ENCODE peak calls at places on chromosomes 5 and 9, in five cellular contexts. B is body of pancreas; O is aorta; D is suprapubic skin; M is CD8-positive, alpha-beta T cell. J is an unnamed sample.

GRCh38 chr5:75441560-75441959 is 69.9 kb downstream of the CERT1 start:
- DNase-seq in B (no peak), M (no peak), O (no peak), D (no peak), J (no peak)

GRCh38 chr9:40927260-40927631 is 201.2 kb downstream of the FOXD4L6 start:
- DNase-seq in M (no peak), D (no peak), O (no peak), B (no peak), J (no peak)

GRCh38 chr5:157562111-157562581 is 13.4 kb downstream of the ADAM19 start:
- DNase-seq in O (peak; percentile 77), B (no peak), M (no peak), D (no peak), J (no peak)

GRCh38 chr9:80025131-80025530 is 453.4 kb downstream of the TLE4 start:
- DNase-seq in B (no peak), D (no peak), M (no peak), O (no peak), J (no peak)

GRCh38 chr5:96893342-96893741 is 17.0 kb downstream of the ERAP2 start:
- DNase-seq in D (no peak), M (no peak), B (no peak), O (no peak), J (no peak)

GRCh38 chr9:33127881-33128280 is 39.3 kb downstream of the B4GALT1 start:
- DNase-seq in D (no peak), M (no peak), B (no peak), O (no peak), J (no peak)

GRCh38 chr9:126872516-126872915 is 12.1 kb downstream of the ZBTB34 start:
- DNase-seq in O (no peak), D (no peak), M (no peak), B (no peak), J (no peak)

GRCh38 chr5:154529282-154529681 is 51.3 kb upstream of the HAND1 start:
- DNase-seq in M (no peak), D (no peak), B (no peak), O (no peak), J (no peak)

GRCh38 chr5:109694451-109694891 is 4.7 kb downstream of the MAN2A1 start:
- DNase-seq in B (no peak), O (no peak), M (no peak), D (no peak), J (no peak)

GRCh38 chr5:11075010-11075860 is 314.2 kb upstream of the DAP start:
- DNase-seq in B (no peak), O (no peak), M (no peak), D (no peak), J (no peak)

GRCh38 chr9:96418920-96419690 is 935 bp upstream of the ZNF367 start:
- DNase-seq in M (peak; percentile 48), D (peak; percentile 83), B (peak; percentile 62), O (peak; percentile 81), J (peak; percentile 89)

GRCh38 chr5:2153350-2153749 is 270.6 kb upstream of the IRX4 start:
- DNase-seq in B (no peak), O (no peak), D (peak; percentile 45), M (no peak), J (no peak)

GRCh38 chr5:72908666-72909065 is 47.2 kb upstream of the FCHO2 start:
- DNase-seq in O (no peak), B (no peak), D (no peak), M (no peak), J (no peak)

GRCh38 chr5:137582218-137582617 is 83.1 kb upstream of the SPOCK1 start:
- DNase-seq in B (peak; percentile 27), O (no peak), M (no peak), D (no peak), J (no peak)

GRCh38 chr5:16456103-16456832 is 9.3 kb downstream of the ZNF622 start:
- DNase-seq in D (no peak), M (no peak), B (peak; percentile 52), O (peak; percentile 60), J (peak; percentile 66)

DNA sequence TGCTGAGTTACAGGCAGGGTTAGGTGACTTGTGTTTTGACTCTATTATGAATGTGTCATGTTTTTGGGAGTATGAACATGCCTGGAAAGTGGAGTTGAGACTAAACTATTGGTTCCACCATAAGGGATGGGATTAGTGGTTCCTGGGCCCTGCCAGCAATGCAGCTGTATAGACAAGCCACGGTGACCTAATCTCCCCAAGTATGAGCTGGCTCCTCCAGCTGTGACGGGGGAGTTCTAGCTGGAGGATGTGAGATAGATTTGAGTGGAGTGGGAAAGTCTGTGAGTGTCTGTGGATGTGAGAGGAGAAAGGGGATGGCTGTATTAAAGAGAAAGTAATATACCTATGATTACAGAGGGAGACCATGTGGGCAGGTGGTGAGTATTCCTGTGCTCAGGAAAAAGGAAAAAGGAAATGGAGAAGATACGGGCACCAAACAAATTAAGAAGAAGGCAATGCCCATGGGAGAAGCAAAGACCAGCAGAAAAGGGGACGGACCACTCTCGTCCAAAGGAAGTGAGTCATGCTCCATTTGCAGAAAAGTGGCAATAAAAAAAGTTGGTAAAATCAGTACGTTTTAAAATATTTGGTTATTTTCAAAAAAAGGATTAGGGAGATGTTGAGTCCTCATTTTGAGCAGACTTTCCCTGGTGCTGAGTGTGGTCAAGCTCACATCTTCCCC is 48.3 kb upstream of the ICE1 start:
- DNase-seq in O (no peak), M (no peak), D (no peak), B (no peak), J (no peak)
- H3K27me3 ChIP-seq in O (no peaks in the 10 kb centered on the region), M (no peaks in the 10 kb centered on the region), D (no peaks in the 10 kb centered on the region), B (no peaks in the 10 kb centered on the region), J (no peaks in the 10 kb centered on the region)

GRCh38 chr5:68342693-68343092 is 127.1 kb downstream of the PIK3R1 start:
- DNase-seq in B (no peak), M (no peak), D (no peak), O (no peak), J (no peak)
- H3K27ac ChIP-seq in B (no peak overlapping the region), M (no peak overlapping the region), D (peak overlapping the region; percentile 78), O (peak overlapping the region; percentile 89), J (no peak overlapping the region)

DNA sequence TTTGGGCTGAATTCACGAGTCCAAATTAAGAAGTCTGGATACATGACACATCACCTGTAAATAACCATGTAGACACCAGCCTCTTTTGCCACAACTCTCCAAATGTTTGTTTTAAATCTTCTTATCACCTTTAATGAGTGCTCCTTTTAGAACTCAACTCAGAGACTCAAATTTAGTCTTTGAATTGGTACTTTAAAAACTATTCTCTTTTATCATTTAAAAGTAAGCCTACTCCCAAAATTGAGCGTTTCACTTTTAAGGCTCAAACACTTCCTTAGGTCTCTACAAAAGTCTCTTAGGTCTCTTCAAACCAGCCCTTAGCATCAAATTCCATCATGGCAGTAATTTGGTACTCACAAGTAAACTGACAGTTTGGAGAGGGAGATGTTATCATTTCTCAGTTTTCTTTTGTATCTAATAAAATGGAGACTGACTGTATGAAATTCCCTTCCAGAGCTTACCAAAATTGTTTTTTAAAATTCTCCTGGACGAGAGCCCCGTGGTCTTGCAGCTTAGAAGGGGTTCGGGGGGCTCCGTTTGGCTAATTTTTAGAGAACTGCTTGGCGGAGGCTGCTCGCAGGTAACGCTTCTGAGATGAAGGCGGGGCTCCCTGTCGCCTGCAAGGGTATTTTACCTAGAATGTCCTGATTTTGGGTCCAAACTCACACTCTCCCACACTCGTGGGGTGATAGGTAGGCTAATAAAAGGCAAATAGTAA is 194.6 kb downstream of the MEF2C start:
- DNase-seq in B (no peak), D (no peak), M (no peak), O (no peak), J (no peak)
- H3K27me3 ChIP-seq in B (peaks cover 90% of the 10 kb centered on the region), D (peaks cover 100% of the 10 kb centered on the region), M (peaks cover 73% of the 10 kb centered on the region), O (peaks cover 3% of the 10 kb centered on the region), J (peaks cover 99% of the 10 kb centered on the region)

DNA sequence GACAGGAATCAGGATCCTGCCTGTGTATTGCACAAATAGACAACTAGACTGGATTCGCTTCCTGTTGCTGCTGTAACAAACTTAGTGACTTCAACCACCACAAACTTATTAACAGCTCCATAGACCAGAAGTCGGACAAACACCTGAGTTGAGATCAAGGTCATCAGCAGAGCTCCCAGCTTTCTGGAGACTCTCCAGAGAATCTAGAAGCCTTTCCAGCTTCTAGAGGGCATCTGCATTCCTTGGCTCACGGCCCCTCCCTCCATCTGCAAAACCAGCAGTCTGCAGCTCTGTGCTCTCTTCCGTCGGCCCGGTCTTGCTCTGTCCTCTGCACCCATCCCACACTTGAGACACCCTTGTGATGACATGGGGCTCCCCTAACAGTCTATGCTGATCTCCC is 99.1 kb downstream of the KCNT1 start:
- DNase-seq in B (no peak), M (no peak), O (no peak), D (no peak), J (no peak)
- H3K27ac ChIP-seq in B (no peak overlapping the region), M (no peak overlapping the region), O (no peak overlapping the region), D (no peak overlapping the region), J (no peak overlapping the region)

GRCh38 chr5:144202072-144202471 is 31.4 kb downstream of the KCTD16 start:
- DNase-seq in D (no peak), M (no peak), O (peak; percentile 44), B (no peak), J (no peak)
- H3K27me3 ChIP-seq in D (peaks cover 45% of the 10 kb centered on the region), M (no peaks in the 10 kb centered on the region), O (no peaks in the 10 kb centered on the region), B (no peaks in the 10 kb centered on the region), J (peaks cover 20% of the 10 kb centered on the region)

J was measured in upper lobe of right lung.